ENCODE peak calls at places on chromosomes 4 and X, in eight cellular contexts. J, T, E, Z, N, S, U and Q are unnamed samples.

GRCh38 chrX:30887721-30888120 is 1.3 kb downstream of the TAB3 start:
- DNase-seq in U (no peak), T (no peak), N (no peak), Z (no peak), J (no peak), E (no peak), S (no peak), Q (no peak)

GRCh38 chrX:119817130-119817690 is 25.8 kb upstream of the RPL39 start:
- DNase-seq in S (no peak), Z (no peak), T (peak; percentile 7), N (no peak), U (no peak), J (no peak), E (peak; percentile 12), Q (no peak)

GRCh38 chr4:20418865-20419451 is 167.3 kb downstream of the SLIT2 start:
- DNase-seq in E (no peak), U (peak; percentile 40), J (no peak), S (peak; percentile 51), N (no peak), T (peak; percentile 47), Z (no peak), Q (peak; percentile 42)

GRCh38 chr4:38230121-38230728 is 270.0 kb downstream of the PTTG2 start:
- DNase-seq in U (no peak), Z (no peak), E (no peak), S (peak; percentile 90), J (no peak), N (no peak), T (no peak), Q (peak; percentile 53)

GRCh38 chr4:69860007-69860406 is at the start of gene SULT1E1:
- DNase-seq in N (no peak), U (no peak), Z (no peak), J (no peak), S (no peak), T (no peak), E (no peak), Q (peak; percentile 23)

GRCh38 chr4:52713456-52713937 is 37.7 kb downstream of the ERVMER34-1 start:
- DNase-seq in N (no peak), T (no peak), E (no peak), U (peak; percentile 44), S (peak; percentile 32), Z (no peak), J (no peak), Q (no peak)

GRCh38 chr4:157741642-157742041 is 431.2 kb downstream of the GASK1B start:
- DNase-seq in U (no peak), N (no peak), J (no peak), Z (no peak), T (no peak), S (no peak), E (no peak), Q (no peak)

GRCh38 chr4:15649914-15650545 is 5.1 kb downstream of the FBXL5 start:
- DNase-seq in N (no peak), Z (peak; percentile 41), E (peak; percentile 52), U (peak; percentile 72), T (peak; percentile 41), S (peak; percentile 77), J (peak; percentile 37), Q (peak; percentile 48)

GRCh38 chr4:83724488-83725060 is 188.7 kb downstream of the GPAT3 start:
- DNase-seq in S (no peak), Z (no peak), N (no peak), E (no peak), T (no peak), J (no peak), U (no peak), Q (no peak)

GRCh38 chrX:133415276-133416105 is at the start of gene GPC4:
- DNase-seq in J (peak; percentile 73), U (peak; percentile 74), S (peak; percentile 29), T (peak; percentile 80), N (no peak), Z (peak; percentile 67), E (peak; percentile 10), Q (peak; percentile 68)

GRCh38 chr4:13355036-13355910 is 128.9 kb downstream of the RAB28 start:
- DNase-seq in U (no peak), S (no peak), T (no peak), N (no peak), E (no peak), Z (no peak), J (no peak), Q (no peak)

GRCh38 chrX:21798677-21799219 is 40.7 kb upstream of the MBTPS2 start:
- DNase-seq in S (peak; percentile 72), U (no peak), Z (no peak), J (no peak), E (no peak), T (no peak), N (no peak), Q (peak; percentile 52)

GRCh38 chr4:36494016-36494415 is 212.6 kb downstream of the DTHD1 start:
- DNase-seq in J (no peak), E (no peak), N (no peak), T (no peak), U (no peak), Z (no peak), S (no peak), Q (no peak)

GRCh38 chr4:56215901-56216300 is 171.4 kb downstream of the AASDH start:
- DNase-seq in S (peak; percentile 90), E (no peak), T (peak; percentile 39), U (no peak), J (no peak), N (no peak), Z (no peak), Q (no peak)

GRCh38 chr4:176841730-176842129 is 49.0 kb upstream of the VEGFC start:
- DNase-seq in U (no peak), N (no peak), E (no peak), J (no peak), S (no peak), T (no peak), Z (no peak), Q (no peak)

GRCh38 chrX:48961585-48962091 is 4.2 kb upstream of the OTUD5 start:
- DNase-seq in S (no peak), E (no peak), T (no peak), N (peak; percentile 64), J (no peak), Z (no peak), U (no peak), Q (no peak)

GRCh38 chr4:10237131-10237530 is 120.5 kb upstream of the WDR1 start:
- DNase-seq in U (no peak), E (no peak), T (no peak), S (no peak), Z (no peak), N (no peak), J (no peak), Q (no peak)

GRCh38 chrX:130994671-130995070 is 63.5 kb upstream of the ARHGAP36 start:
- DNase-seq in T (peak; percentile 4), J (peak; percentile 24), Z (no peak), N (no peak), U (peak; percentile 58), S (peak; percentile 61), E (peak; percentile 4), Q (peak; percentile 17)

GRCh38 chr4:45284400-45285085 is 558.2 kb upstream of the GNPDA2 start:
- DNase-seq in E (no peak), T (no peak), N (no peak), U (no peak), J (no peak), Z (no peak), S (no peak), Q (no peak)

GRCh38 chr4:11566440-11567022 is 137.8 kb upstream of the HS3ST1 start:
- DNase-seq in N (no peak), U (no peak), Z (no peak), E (no peak), S (no peak), T (no peak), J (no peak), Q (peak; percentile 9)

GRCh38 chr4:46931981-46932380 is 22.9 kb upstream of the COX7B2 start:
- DNase-seq in Z (no peak), J (peak; percentile 49), S (peak; percentile 41), U (peak; percentile 58), T (peak; percentile 4), N (no peak), E (peak; percentile 6), Q (no peak)